ENCODE peak calls at places on chromosomes 2 and 18, in five cellular contexts. P, F, Y, W and A are unnamed samples.

GRCh38 chr2:134202361-134202760 is 51.5 kb upstream of the MGAT5 start:
- DNase-seq in P (no peak), F (peak), Y (no peak), W (no peak), A (peak)

GRCh38 chr2:226215902-226216503 is 583.6 kb downstream of the IRS1 start:
- DNase-seq in P (peak), F (peak), Y (peak), W (peak), A (peak)

GRCh38 chr2:46020416-46020815 is 276.8 kb upstream of the EPAS1 start:
- DNase-seq in P (no peak), F (peak), Y (no peak), W (no peak), A (peak)

GRCh38 chr18:45852631-45853030 is 27.2 kb downstream of the SIGLEC15 start:
- DNase-seq in P (no peak), F (no peak), Y (no peak), W (no peak), A (peak)

GRCh38 chr2:45973426-45973825 is 322.0 kb downstream of the PRKCE start:
- DNase-seq in P (no peak), F (no peak), Y (no peak), W (no peak), A (no peak)

GRCh38 chr2:216960926-216961325 is 101.1 kb upstream of the TNP1 start:
- DNase-seq in P (no peak), F (no peak), Y (no peak), W (no peak), A (no peak)

GRCh38 chr2:144886847-144887246 is 366.9 kb upstream of the ZEB2 start:
- DNase-seq in P (no peak), F (no peak), Y (no peak), W (no peak), A (peak)

GRCh38 chr2:38751847-38752410 is 768 bp upstream of the SRSF7 start:
- DNase-seq in P (no peak), F (no peak), Y (no peak), W (no peak), A (no peak)

GRCh38 chr2:36389081-36389480 is 33.5 kb downstream of the CRIM1 start:
- DNase-seq in P (no peak), F (no peak), Y (no peak), W (no peak), A (peak)

GRCh38 chr18:49565656-49566055 is 3.8 kb downstream of the LIPG start:
- DNase-seq in P (no peak), F (peak), Y (no peak), W (peak), A (no peak)

GRCh38 chr2:226376516-226377180 is 423.0 kb downstream of the IRS1 start:
- DNase-seq in P (no peak), F (peak), Y (no peak), W (no peak), A (peak)

GRCh38 chr2:68799138-68799537 is 64.5 kb downstream of the ARHGAP25 start:
- DNase-seq in P (no peak), F (no peak), Y (no peak), W (no peak), A (no peak)

GRCh38 chr2:214578395-214578794 is 167.5 kb downstream of the VWC2L start:
- DNase-seq in P (no peak), F (no peak), Y (no peak), W (no peak), A (no peak)

GRCh38 chr2:217934321-217935131 is 68.3 kb downstream of the TNS1 start:
- DNase-seq in P (no peak), F (peak), Y (no peak), W (no peak), A (peak)

GRCh38 chr2:3827673-3828575 is 124.5 kb downstream of the DCDC2C start:
- DNase-seq in P (no peak), F (peak), Y (no peak), W (no peak), A (peak)

GRCh38 chr2:71843391-71843850 is 304.2 kb downstream of the CYP26B1 start:
- DNase-seq in P (no peak), F (peak), Y (no peak), W (no peak), A (peak)

GRCh38 chr2:32947484-32948143 is 861 bp downstream of the LTBP1 start:
- DNase-seq in P (no peak), F (peak), Y (no peak), W (peak), A (peak)

GRCh38 chr2:14427982-14428567 is 204.4 kb upstream of the LRATD1 start:
- DNase-seq in P (no peak), F (peak), Y (no peak), W (no peak), A (peak)

GRCh38 chr2:151765760-151766159 is 31.5 kb upstream of the NEB start:
- DNase-seq in P (no peak), F (no peak), Y (no peak), W (no peak), A (no peak)

GRCh38 chr2:215919624-215920243 is 93.6 kb downstream of the MREG start:
- DNase-seq in P (no peak), F (no peak), Y (no peak), W (no peak), A (no peak)

GRCh38 chr18:23810396-23810795 is 121.1 kb downstream of the LAMA3 start:
- DNase-seq in P (no peak), F (no peak), Y (no peak), W (no peak), A (no peak)

GRCh38 chr18:73669299-73669698 is 478.3 kb downstream of the FBXO15 start:
- DNase-seq in P (no peak), F (peak), Y (no peak), W (no peak), A (peak)

GRCh38 chr18:21550510-21550970 is 50.0 kb downstream of the ESCO1 start:
- DNase-seq in P (no peak), F (no peak), Y (no peak), W (no peak), A (no peak)

GRCh38 chr2:79741044-79741443 is 228.2 kb downstream of the CTNNA2 start:
- DNase-seq in P (no peak), F (no peak), Y (no peak), W (no peak), A (no peak)

GRCh38 chr2:109648041-109648527 is 33.9 kb downstream of the SOWAHC start:
- DNase-seq in P (no peak), F (peak), Y (no peak), W (no peak), A (peak)